ENCODE peak calls at places on chromosomes 11 and 22, in nine cellular contexts. R is HepG2, I is ovary, L is tibial nerve, S is stomach, U is H1, X is transverse colon, J is GM12878, F is upper lobe of left lung. D is an unnamed sample.

GRCh38 chr22:40210814-40211213 is 33.1 kb downstream of the TNRC6B start:
- DNase-seq in R (no peak), I (no peak), L (no peak), S (no peak), U (no peak), X (no peak), J (peak; percentile 72), F (no peak), D (no peak)

GRCh38 chr11:5043385-5043784 is 2.9 kb upstream of the OR52J3 start:
- DNase-seq in R (no peak), I (no peak), L (no peak), S (no peak), U (no peak), X (no peak), J (no peak), F (no peak), D (no peak)

GRCh38 chr11:111718436-111719325 is 47.5 kb downstream of the PPP2R1B start:
- DNase-seq in R (peak; percentile 30), I (no peak), L (no peak), S (peak; percentile 73), U (no peak), X (peak; percentile 57), J (no peak), F (peak; percentile 60), D (peak; percentile 73)

GRCh38 chr11:34416746-34417145 is 22.0 kb upstream of the CAT start:
- DNase-seq in R (no peak), I (no peak), L (no peak), S (no peak), U (no peak), X (no peak), J (no peak), F (no peak), D (no peak)

GRCh38 chr11:11403763-11404725 is 51.0 kb upstream of the CSNK2A3 start:
- DNase-seq in R (no peak), I (no peak), L (no peak), S (no peak), U (no peak), X (no peak), J (no peak), F (peak; percentile 48), D (peak; percentile 86)

GRCh38 chr11:66465371-66466224 is 1.1 kb upstream of the PELI3 start:
- DNase-seq in R (no peak), I (no peak), L (no peak), S (no peak), U (peak; percentile 46), X (no peak), J (no peak), F (no peak), D (no peak)

GRCh38 chr22:45834795-45835194 is 142.2 kb downstream of the WNT7B start:
- DNase-seq in R (no peak), I (no peak), L (no peak), S (no peak), U (no peak), X (no peak), J (no peak), F (no peak), D (no peak)

GRCh38 chr11:96152623-96153022 is 190.4 kb downstream of the MAML2 start:
- DNase-seq in R (no peak), I (no peak), L (no peak), S (no peak), U (no peak), X (no peak), J (no peak), F (no peak), D (no peak)

GRCh38 chr22:45296628-45297297 is 12.0 kb downstream of the UPK3A start:
- DNase-seq in R (no peak), I (no peak), L (no peak), S (no peak), U (no peak), X (no peak), J (no peak), F (no peak), D (no peak)

GRCh38 chr11:75667831-75668507 is 869 bp downstream of the MAP6 start:
- DNase-seq in R (no peak), I (peak; percentile 69), L (peak; percentile 5), S (peak; percentile 33), U (peak; percentile 84), X (peak; percentile 24), J (no peak), F (peak; percentile 51), D (peak; percentile 79)

GRCh38 chr11:86954288-86955110 is 696 bp downstream of the FZD4 start:
- DNase-seq in R (no peak), I (peak; percentile 31), L (peak; percentile 57), S (no peak), U (no peak), X (peak; percentile 14), J (no peak), F (no peak), D (peak; percentile 72)

GRCh38 chr22:45640291-45640940 is 31.2 kb upstream of the ATXN10 start:
- DNase-seq in R (no peak), I (no peak), L (no peak), S (no peak), U (no peak), X (no peak), J (no peak), F (no peak), D (no peak)

GRCh38 chr11:129230006-129230405 is 37.9 kb upstream of the ARHGAP32 start:
- DNase-seq in R (no peak), I (no peak), L (no peak), S (no peak), U (no peak), X (no peak), J (no peak), F (no peak), D (no peak)

GRCh38 chr11:15673408-15673811 is 558.7 kb downstream of the INSC start:
- DNase-seq in R (no peak), I (no peak), L (no peak), S (no peak), U (no peak), X (no peak), J (no peak), F (peak; percentile 56), D (no peak)

GRCh38 chr11:117144477-117145392 is 648 bp downstream of the PAFAH1B2 start:
- DNase-seq in R (peak; percentile 64), I (peak; percentile 51), L (peak; percentile 47), S (peak; percentile 57), U (no peak), X (peak; percentile 61), J (no peak), F (peak; percentile 74), D (peak; percentile 82)

GRCh38 chr11:10401275-10401674 is 53.8 kb upstream of the AMPD3 start:
- DNase-seq in R (no peak), I (no peak), L (no peak), S (no peak), U (peak; percentile 47), X (no peak), J (no peak), F (no peak), D (no peak)

GRCh38 chr11:64007629-64008282 is 21.5 kb downstream of the OTUB1 start:
- DNase-seq in R (peak; percentile 89), I (peak; percentile 83), L (peak; percentile 65), S (peak; percentile 91), U (peak; percentile 73), X (peak; percentile 65), J (no peak), F (peak; percentile 84), D (peak; percentile 87)

GRCh38 chr11:30889116-30889765 is 303.1 kb upstream of the MPPED2 start:
- DNase-seq in R (no peak), I (no peak), L (no peak), S (no peak), U (no peak), X (no peak), J (no peak), F (no peak), D (no peak)

GRCh38 chr11:6402061-6402470 is 11.8 kb downstream of the SMPD1 start:
- DNase-seq in R (peak; percentile 59), I (no peak), L (no peak), S (no peak), U (no peak), X (no peak), J (no peak), F (no peak), D (no peak)

GRCh38 chr22:38203090-38203810 is 1.5 kb downstream of the MAFF start:
- DNase-seq in R (peak; percentile 46), I (peak; percentile 55), L (no peak), S (peak; percentile 85), U (peak; percentile 73), X (peak; percentile 85), J (no peak), F (peak; percentile 86), D (peak; percentile 81)

GRCh38 chr22:22827187-22827948 is 60.2 kb upstream of the IGLL5 start:
- DNase-seq in R (no peak), I (no peak), L (no peak), S (no peak), U (no peak), X (no peak), J (no peak), F (no peak), D (no peak)

GRCh38 chr11:33375688-33376311 is 118.6 kb downstream of the HIPK3 start:
- DNase-seq in R (no peak), I (no peak), L (no peak), S (no peak), U (peak; percentile 72), X (no peak), J (no peak), F (no peak), D (no peak)
- TF ChIP-seq POLR2A in R (no peak), I (no peak), L (no peak), S (no peak), U (no peak), X (no peak), J (no peak), F (no peak), D (no peak)

DNA sequence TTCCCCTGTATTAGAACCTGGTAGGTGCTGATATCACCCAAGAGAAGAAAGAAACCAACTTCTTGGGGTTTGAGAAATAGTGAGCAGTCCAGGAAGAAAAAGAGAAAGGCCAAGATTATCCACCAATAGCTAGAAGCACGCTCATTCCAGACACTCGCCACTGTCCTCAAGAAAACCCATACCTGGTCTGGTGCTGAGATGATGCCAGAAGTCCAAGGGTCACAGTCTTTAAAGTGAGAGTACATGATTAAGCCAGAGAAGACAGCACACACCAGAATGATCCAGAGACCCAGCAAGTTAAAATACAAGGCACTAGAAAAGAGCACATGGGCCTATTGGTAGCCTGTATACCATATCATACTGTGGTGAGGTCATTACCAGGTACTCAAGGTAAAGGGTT is 23.6 kb downstream of the SLC5A12 start:
- DNase-seq in R (no peak), I (no peak), L (no peak), S (no peak), U (no peak), X (peak; percentile 53), J (no peak), F (no peak), D (no peak)
- TF ChIP-seq EP300 in R (no peak), I (no peak), L (no peak), S (no peak), U (no peak), X (no peak), J (no peak), F (no peak), D (no peak)

GRCh38 chr11:656426-656825 is 19.4 kb downstream of the DRD4 start:
- DNase-seq in R (no peak), I (no peak), L (no peak), S (no peak), U (no peak), X (no peak), J (no peak), F (no peak), D (no peak)
- H3K27me3 ChIP-seq in R (no peaks in the 10 kb centered on the region), I (no peaks in the 10 kb centered on the region), L (no peaks in the 10 kb centered on the region), S (no peaks in the 10 kb centered on the region), U (no peaks in the 10 kb centered on the region), X (no peaks in the 10 kb centered on the region), J (no peaks in the 10 kb centered on the region), F (no peaks in the 10 kb centered on the region), D (no peaks in the 10 kb centered on the region)

GRCh38 chr11:122772945-122773344 is 65.4 kb upstream of the CRTAM start:
- DNase-seq in R (no peak), I (peak; percentile 28), L (no peak), S (no peak), U (no peak), X (no peak), J (no peak), F (no peak), D (no peak)
- TF ChIP-seq POLR2A in R (no peak), I (no peak), L (no peak), S (no peak), U (no peak), X (no peak), J (no peak), F (no peak), D (no peak)

D was measured in sigmoid colon.